ENCODE peak calls at places on chromosomes 16 and 17, in five cellular contexts. W is GM04504; A is ACHN; J is activated naive CD8-positive, alpha-beta T cell treated with anti-CD3 and anti-CD28 coated beads, Interleukin-2, amount 50 U/mL, for 16 hours; S is tibial nerve. Z is an unnamed sample.

GRCh38 chr16:71474864-71475263 is 12.8 kb upstream of the ZNF23 start:
- DNase-seq in S (no peak), J (no peak), W (peak; percentile 76), A (peak; percentile 74), Z (peak; percentile 79)

GRCh38 chr16:48126801-48127644 is 28.8 kb downstream of the ABCC12 start:
- DNase-seq in W (peak; percentile 95), S (no peak), J (no peak), A (peak; percentile 71), Z (peak; percentile 92)

GRCh38 chr17:44221072-44221861 is 1.8 kb upstream of the UBTF start:
- DNase-seq in S (peak; percentile 55), A (peak; percentile 83), J (no peak), W (no peak), Z (peak; percentile 90)

GRCh38 chr17:68892658-68893057 is 62.5 kb downstream of the ABCA8 start:
- DNase-seq in W (no peak), J (no peak), A (no peak), S (no peak), Z (no peak)

GRCh38 chr17:5581655-5582054 is 2.7 kb downstream of the NLRP1 start:
- DNase-seq in W (no peak), S (no peak), J (no peak), A (no peak), Z (no peak)

GRCh38 chr17:8923762-8924161 is 41.7 kb downstream of the PIK3R5 start:
- DNase-seq in A (no peak), S (no peak), W (no peak), J (no peak), Z (no peak)

GRCh38 chr17:44672479-44673093 is 16.3 kb downstream of the MEIOC start:
- DNase-seq in A (peak; percentile 42), J (no peak), S (no peak), W (no peak), Z (peak; percentile 58)

GRCh38 chr17:40122466-40122943 is 734 bp downstream of the MSL1 start:
- DNase-seq in W (no peak), S (no peak), A (peak; percentile 65), J (no peak), Z (peak; percentile 64)

GRCh38 chr16:72542103-72542502 is 370.1 kb upstream of the PMFBP1 start:
- DNase-seq in A (no peak), J (no peak), W (no peak), S (no peak), Z (no peak)

GRCh38 chr17:50078430-50078829 is 16.7 kb upstream of the PDK2 start:
- DNase-seq in S (no peak), J (no peak), W (no peak), A (no peak), Z (no peak)

GRCh38 chr16:6377956-6378355 is 954.7 kb upstream of the RBFOX1 start:
- DNase-seq in W (no peak), S (no peak), J (no peak), A (no peak), Z (no peak)

GRCh38 chr17:5234645-5235576 is at the start of gene SCIMP:
- DNase-seq in A (no peak), W (no peak), J (no peak), S (peak; percentile 21), Z (no peak)

GRCh38 chr16:86921289-86921688 is 342.9 kb downstream of the FOXL1 start:
- DNase-seq in W (no peak), S (no peak), J (no peak), A (no peak), Z (no peak)